ENCODE peak calls at places on chromosomes 7 and 10, in eight cellular contexts. One of them, this sample, is unnamed.

GRCh38 chr10:62019013-62019684 is 117.7 kb downstream of the ARID5B start:
- DNase-seq in T-helper 17 cell: no peak
- DNase-seq in gastrocnemius medialis: no peak
- DNase-seq in activated T-cell treated with anti-CD3 and anti-CD28 coated beads for 1 hour: no peak
- DNase-seq in A673: peak
- DNase-seq in pancreas: no peak
- DNase-seq in A172: peak
- DNase-seq in progenitor cell of endocrine pancreas: no peak
- DNase-seq in this sample: no peak

GRCh38 chr10:32946108-32946507 is 11.9 kb downstream of the ITGB1 start:
- DNase-seq in T-helper 17 cell: no peak
- DNase-seq in gastrocnemius medialis: no peak
- DNase-seq in activated T-cell treated with anti-CD3 and anti-CD28 coated beads for 1 hour: no peak
- DNase-seq in A673: no peak
- DNase-seq in pancreas: no peak
- DNase-seq in A172: no peak
- DNase-seq in progenitor cell of endocrine pancreas: no peak
- DNase-seq in this sample: no peak

GRCh38 chr10:130656582-130657133 is 520.5 kb downstream of the GLRX3 start:
- DNase-seq in T-helper 17 cell: no peak
- DNase-seq in gastrocnemius medialis: no peak
- DNase-seq in activated T-cell treated with anti-CD3 and anti-CD28 coated beads for 1 hour: no peak
- DNase-seq in A673: no peak
- DNase-seq in pancreas: no peak
- DNase-seq in A172: no peak
- DNase-seq in progenitor cell of endocrine pancreas: no peak
- DNase-seq in this sample: no peak

GRCh38 chr7:69682518-69682917 is 84.2 kb downstream of the AUTS2 start:
- DNase-seq in T-helper 17 cell: no peak
- DNase-seq in gastrocnemius medialis: no peak
- DNase-seq in activated T-cell treated with anti-CD3 and anti-CD28 coated beads for 1 hour: no peak
- DNase-seq in A673: no peak
- DNase-seq in pancreas: no peak
- DNase-seq in A172: no peak
- DNase-seq in progenitor cell of endocrine pancreas: no peak
- DNase-seq in this sample: no peak

GRCh38 chr7:3559178-3559765 is 258.2 kb downstream of the SDK1 start:
- DNase-seq in T-helper 17 cell: no peak
- DNase-seq in gastrocnemius medialis: peak
- DNase-seq in activated T-cell treated with anti-CD3 and anti-CD28 coated beads for 1 hour: no peak
- DNase-seq in A673: peak
- DNase-seq in pancreas: no peak
- DNase-seq in A172: peak
- DNase-seq in progenitor cell of endocrine pancreas: no peak
- DNase-seq in this sample: no peak

GRCh38 chr10:128664729-128665128 is 538.5 kb upstream of the MKI67 start:
- DNase-seq in T-helper 17 cell: no peak
- DNase-seq in gastrocnemius medialis: no peak
- DNase-seq in activated T-cell treated with anti-CD3 and anti-CD28 coated beads for 1 hour: no peak
- DNase-seq in A673: no peak
- DNase-seq in pancreas: no peak
- DNase-seq in A172: no peak
- DNase-seq in progenitor cell of endocrine pancreas: no peak
- DNase-seq in this sample: no peak

GRCh38 chr10:123997486-123998196 is 95.8 kb downstream of the CHST15 start:
- DNase-seq in T-helper 17 cell: no peak
- DNase-seq in gastrocnemius medialis: no peak
- DNase-seq in activated T-cell treated with anti-CD3 and anti-CD28 coated beads for 1 hour: no peak
- DNase-seq in A673: no peak
- DNase-seq in pancreas: no peak
- DNase-seq in A172: peak
- DNase-seq in progenitor cell of endocrine pancreas: no peak
- DNase-seq in this sample: no peak

GRCh38 chr10:132674311-132674710 is 111.6 kb downstream of the NKX6-2 start:
- DNase-seq in T-helper 17 cell: no peak
- DNase-seq in gastrocnemius medialis: no peak
- DNase-seq in activated T-cell treated with anti-CD3 and anti-CD28 coated beads for 1 hour: no peak
- DNase-seq in A673: no peak
- DNase-seq in pancreas: peak
- DNase-seq in A172: no peak
- DNase-seq in progenitor cell of endocrine pancreas: no peak
- DNase-seq in this sample: no peak

GRCh38 chr10:69327463-69328345 is 49.4 kb downstream of the HK1 start:
- DNase-seq in T-helper 17 cell: peak
- DNase-seq in gastrocnemius medialis: peak
- DNase-seq in activated T-cell treated with anti-CD3 and anti-CD28 coated beads for 1 hour: peak
- DNase-seq in A673: peak
- DNase-seq in pancreas: peak
- DNase-seq in A172: peak
- DNase-seq in progenitor cell of endocrine pancreas: no peak
- DNase-seq in this sample: peak

GRCh38 chr7:92260248-92260781 is 14.5 kb downstream of the ANKIB1 start:
- DNase-seq in T-helper 17 cell: no peak
- DNase-seq in gastrocnemius medialis: no peak
- DNase-seq in activated T-cell treated with anti-CD3 and anti-CD28 coated beads for 1 hour: no peak
- DNase-seq in A673: peak
- DNase-seq in pancreas: no peak
- DNase-seq in A172: peak
- DNase-seq in progenitor cell of endocrine pancreas: no peak
- DNase-seq in this sample: no peak

GRCh38 chr10:51086695-51087094 is 12.4 kb downstream of the PRKG1 start:
- DNase-seq in T-helper 17 cell: no peak
- DNase-seq in gastrocnemius medialis: no peak
- DNase-seq in activated T-cell treated with anti-CD3 and anti-CD28 coated beads for 1 hour: no peak
- DNase-seq in A673: no peak
- DNase-seq in pancreas: no peak
- DNase-seq in A172: no peak
- DNase-seq in progenitor cell of endocrine pancreas: no peak
- DNase-seq in this sample: no peak

GRCh38 chr7:142438923-142439515 is 181.2 kb upstream of the PRSS58 start:
- DNase-seq in T-helper 17 cell: no peak
- DNase-seq in gastrocnemius medialis: no peak
- DNase-seq in activated T-cell treated with anti-CD3 and anti-CD28 coated beads for 1 hour: no peak
- DNase-seq in A673: no peak
- DNase-seq in pancreas: no peak
- DNase-seq in A172: no peak
- DNase-seq in progenitor cell of endocrine pancreas: no peak
- DNase-seq in this sample: no peak

GRCh38 chr7:51045319-51046102 is 262.8 kb upstream of the GRB10 start:
- DNase-seq in T-helper 17 cell: no peak
- DNase-seq in gastrocnemius medialis: no peak
- DNase-seq in activated T-cell treated with anti-CD3 and anti-CD28 coated beads for 1 hour: no peak
- DNase-seq in A673: no peak
- DNase-seq in pancreas: no peak
- DNase-seq in A172: peak
- DNase-seq in progenitor cell of endocrine pancreas: no peak
- DNase-seq in this sample: no peak

GRCh38 chr7:105999256-105999655 is 36.2 kb downstream of the CDHR3 start:
- DNase-seq in T-helper 17 cell: no peak
- DNase-seq in gastrocnemius medialis: no peak
- DNase-seq in activated T-cell treated with anti-CD3 and anti-CD28 coated beads for 1 hour: no peak
- DNase-seq in A673: no peak
- DNase-seq in pancreas: no peak
- DNase-seq in A172: no peak
- DNase-seq in progenitor cell of endocrine pancreas: no peak
- DNase-seq in this sample: no peak

GRCh38 chr10:92506336-92506735 is 67.6 kb downstream of the IDE start:
- DNase-seq in T-helper 17 cell: no peak
- DNase-seq in gastrocnemius medialis: no peak
- DNase-seq in activated T-cell treated with anti-CD3 and anti-CD28 coated beads for 1 hour: no peak
- DNase-seq in A673: peak
- DNase-seq in pancreas: no peak
- DNase-seq in A172: no peak
- DNase-seq in progenitor cell of endocrine pancreas: no peak
- DNase-seq in this sample: no peak

GRCh38 chr7:16347461-16348192 is 73.7 kb downstream of the CRPPA start:
- DNase-seq in T-helper 17 cell: no peak
- DNase-seq in gastrocnemius medialis: no peak
- DNase-seq in activated T-cell treated with anti-CD3 and anti-CD28 coated beads for 1 hour: no peak
- DNase-seq in A673: no peak
- DNase-seq in pancreas: no peak
- DNase-seq in A172: peak
- DNase-seq in progenitor cell of endocrine pancreas: no peak
- DNase-seq in this sample: no peak